ENCODE peak calls at places on chromosomes 5 and 9, in seven cellular contexts. One of them, this sample, is unnamed.

GRCh38 chr5:74586831-74587230 is 53.7 kb downstream of the ENC1 start:
- DNase-seq in GM23248: no peak
- DNase-seq in heart right ventricle: no peak
- DNase-seq in heart left ventricle: no peak
- DNase-seq in small intestine: no peak
- DNase-seq in A549: no peak
- DNase-seq in cardiac muscle cell: no peak
- DNase-seq in this sample: no peak

GRCh38 chr9:4630836-4631235 is 31.3 kb upstream of the PLPP6 start:
- DNase-seq in A549: no peak
- DNase-seq in small intestine: no peak
- DNase-seq in GM23248: peak; percentile 13
- DNase-seq in heart left ventricle: no peak
- DNase-seq in heart right ventricle: no peak
- DNase-seq in cardiac muscle cell: no peak
- DNase-seq in this sample: no peak

GRCh38 chr5:139180850-139181785 is 17.1 kb downstream of the SIL1 start:
- DNase-seq in small intestine: no peak
- DNase-seq in heart left ventricle: no peak
- DNase-seq in cardiac muscle cell: no peak
- DNase-seq in GM23248: peak; percentile 64
- DNase-seq in heart right ventricle: no peak
- DNase-seq in A549: no peak
- DNase-seq in this sample: no peak

GRCh38 chr5:34535944-34536628 is 120.0 kb upstream of the RAI14 start:
- DNase-seq in A549: no peak
- DNase-seq in cardiac muscle cell: no peak
- DNase-seq in heart left ventricle: no peak
- DNase-seq in GM23248: peak; percentile 36
- DNase-seq in heart right ventricle: no peak
- DNase-seq in small intestine: no peak
- DNase-seq in this sample: no peak

GRCh38 chr5:152124413-152125082 is 199.9 kb upstream of the GLRA1 start:
- DNase-seq in cardiac muscle cell: no peak
- DNase-seq in small intestine: no peak
- DNase-seq in heart left ventricle: no peak
- DNase-seq in GM23248: no peak
- DNase-seq in heart right ventricle: no peak
- DNase-seq in A549: no peak
- DNase-seq in this sample: no peak

GRCh38 chr5:16467363-16468219 is 2.0 kb upstream of the ZNF622 start:
- DNase-seq in GM23248: peak; percentile 89
- DNase-seq in A549: no peak
- DNase-seq in cardiac muscle cell: peak; percentile 58
- DNase-seq in small intestine: peak; percentile 20
- DNase-seq in heart left ventricle: no peak
- DNase-seq in heart right ventricle: no peak
- DNase-seq in this sample: no peak

GRCh38 chr5:79135790-79136553 is 24.4 kb downstream of the BHMT start:
- DNase-seq in heart right ventricle: no peak
- DNase-seq in heart left ventricle: no peak
- DNase-seq in A549: no peak
- DNase-seq in cardiac muscle cell: no peak
- DNase-seq in GM23248: no peak
- DNase-seq in small intestine: no peak
- DNase-seq in this sample: no peak

GRCh38 chr9:92887880-92888338 is 10.1 kb upstream of the ZNF484 start:
- DNase-seq in heart left ventricle: no peak
- DNase-seq in A549: no peak
- DNase-seq in cardiac muscle cell: peak; percentile 2
- DNase-seq in heart right ventricle: no peak
- DNase-seq in GM23248: no peak
- DNase-seq in small intestine: no peak
- DNase-seq in this sample: peak; percentile 61

GRCh38 chr5:73066466-73066865 is 53.9 kb upstream of the TMEM171 start:
- DNase-seq in small intestine: no peak
- DNase-seq in heart right ventricle: no peak
- DNase-seq in cardiac muscle cell: no peak
- DNase-seq in heart left ventricle: no peak
- DNase-seq in A549: no peak
- DNase-seq in GM23248: peak; percentile 79
- DNase-seq in this sample: no peak

DNA sequence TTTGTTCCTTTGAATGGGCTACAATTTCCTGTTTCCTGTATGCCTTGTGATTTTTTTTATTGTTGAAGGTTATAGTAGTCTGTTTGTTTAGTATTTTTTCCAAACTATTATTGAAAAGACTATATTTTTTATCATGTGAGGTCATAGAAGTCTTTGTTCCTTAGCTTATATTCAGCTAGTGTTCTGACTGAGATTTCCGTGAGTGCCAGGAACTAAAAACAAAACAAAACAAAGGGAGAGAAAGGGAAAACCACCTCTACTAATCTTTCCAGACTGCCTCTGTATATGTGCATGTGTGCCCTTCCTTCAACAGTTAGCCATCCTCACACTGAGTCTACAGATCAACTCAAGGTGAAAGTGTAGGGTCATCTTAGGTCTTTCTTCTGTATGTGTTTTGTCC is 79.0 kb downstream of the OSTF1 start:
- DNase-seq in small intestine: no peak
- DNase-seq in A549: no peak
- DNase-seq in GM23248: no peak
- DNase-seq in heart right ventricle: no peak
- DNase-seq in heart left ventricle: no peak
- DNase-seq in cardiac muscle cell: no peak
- DNase-seq in this sample: no peak
- H3K4me1 ChIP-seq in small intestine: no peaks in the 10 kb centered on the region
- H3K4me1 ChIP-seq in A549: no peaks in the 10 kb centered on the region
- H3K4me1 ChIP-seq in GM23248: peaks cover 12% of the 10 kb centered on the region
- H3K4me1 ChIP-seq in heart right ventricle: peaks cover 3% of the 10 kb centered on the region
- H3K4me1 ChIP-seq in heart left ventricle: no peaks in the 10 kb centered on the region
- H3K4me1 ChIP-seq in cardiac muscle cell: no peaks in the 10 kb centered on the region
- H3K4me1 ChIP-seq in this sample: no peaks in the 10 kb centered on the region

DNA sequence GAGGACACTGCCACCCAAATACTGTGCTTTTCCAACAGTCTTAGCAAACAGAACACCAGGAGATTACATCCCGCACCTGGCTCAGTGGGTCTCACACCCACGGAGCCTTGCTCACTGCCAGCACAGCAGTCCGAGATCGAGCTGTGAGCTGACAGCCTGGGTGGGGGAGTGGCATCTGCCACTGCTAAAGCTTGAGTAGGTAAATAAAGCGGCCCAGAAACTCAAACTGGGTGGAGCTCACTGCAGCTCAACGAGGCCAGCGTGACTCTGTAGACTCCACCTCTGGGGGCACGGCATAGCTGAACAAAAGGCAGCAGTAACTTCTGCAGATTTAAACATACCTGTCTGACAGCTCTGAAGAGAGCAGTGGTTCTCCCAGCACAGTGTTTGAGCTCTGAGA is 28.8 kb downstream of the EPB41L4A start:
- DNase-seq in GM23248: no peak
- DNase-seq in heart right ventricle: no peak
- DNase-seq in small intestine: peak; percentile 8
- DNase-seq in A549: no peak
- DNase-seq in cardiac muscle cell: peak; percentile 6
- DNase-seq in heart left ventricle: no peak
- DNase-seq in this sample: no peak
- H3K4me3 ChIP-seq in GM23248: no peak overlapping the region
- H3K4me3 ChIP-seq in heart right ventricle: no peak overlapping the region
- H3K4me3 ChIP-seq in small intestine: no peak overlapping the region
- H3K4me3 ChIP-seq in A549: no peak overlapping the region
- H3K4me3 ChIP-seq in cardiac muscle cell: no peak overlapping the region
- H3K4me3 ChIP-seq in heart left ventricle: no peak overlapping the region
- H3K4me3 ChIP-seq in this sample: no peak overlapping the region

GRCh38 chr5:126830061-126830460 is 53.1 kb downstream of the LMNB1 start:
- DNase-seq in heart right ventricle: no peak
- DNase-seq in cardiac muscle cell: no peak
- DNase-seq in A549: no peak
- DNase-seq in heart left ventricle: no peak
- DNase-seq in GM23248: no peak
- DNase-seq in small intestine: no peak
- DNase-seq in this sample: no peak

GRCh38 chr5:126831175-126831574 is 54.2 kb downstream of the LMNB1 start:
- DNase-seq in GM23248: no peak
- DNase-seq in small intestine: no peak
- DNase-seq in heart right ventricle: no peak
- DNase-seq in heart left ventricle: no peak
- DNase-seq in cardiac muscle cell: no peak
- DNase-seq in A549: no peak
- DNase-seq in this sample: no peak

GRCh38 chr5:126826619-126827215 is 49.8 kb downstream of the LMNB1 start:
- DNase-seq in small intestine: no peak
- DNase-seq in cardiac muscle cell: no peak
- DNase-seq in heart left ventricle: no peak
- DNase-seq in A549: no peak
- DNase-seq in heart right ventricle: no peak
- DNase-seq in GM23248: no peak
- DNase-seq in this sample: no peak

GRCh38 chr5:126829098-126829497 is 52.2 kb downstream of the LMNB1 start:
- DNase-seq in GM23248: no peak
- DNase-seq in small intestine: no peak
- DNase-seq in A549: no peak
- DNase-seq in heart right ventricle: no peak
- DNase-seq in cardiac muscle cell: no peak
- DNase-seq in heart left ventricle: no peak
- DNase-seq in this sample: no peak
- H3K4me1 ChIP-seq in GM23248: no peaks in the 10 kb centered on the region
- H3K4me1 ChIP-seq in small intestine: no peaks in the 10 kb centered on the region
- H3K4me1 ChIP-seq in A549: no peaks in the 10 kb centered on the region
- H3K4me1 ChIP-seq in heart right ventricle: no peaks in the 10 kb centered on the region
- H3K4me1 ChIP-seq in cardiac muscle cell: no peaks in the 10 kb centered on the region
- H3K4me1 ChIP-seq in heart left ventricle: no peaks in the 10 kb centered on the region
- H3K4me1 ChIP-seq in this sample: no peaks in the 10 kb centered on the region

GRCh38 chr9:70451765-70452164 is 37.3 kb upstream of the KLF9 start:
- DNase-seq in A549: no peak
- DNase-seq in small intestine: no peak
- DNase-seq in heart left ventricle: no peak
- DNase-seq in GM23248: no peak
- DNase-seq in heart right ventricle: no peak
- DNase-seq in cardiac muscle cell: no peak
- DNase-seq in this sample: no peak

GRCh38 chr9:70448904-70449303 is 34.4 kb upstream of the KLF9 start:
- DNase-seq in GM23248: no peak
- DNase-seq in heart left ventricle: no peak
- DNase-seq in small intestine: peak; percentile 63
- DNase-seq in A549: no peak
- DNase-seq in heart right ventricle: no peak
- DNase-seq in cardiac muscle cell: no peak
- DNase-seq in this sample: no peak

GRCh38 chr9:70449461-70449860 is 35.0 kb upstream of the KLF9 start:
- DNase-seq in heart right ventricle: no peak
- DNase-seq in cardiac muscle cell: no peak
- DNase-seq in small intestine: no peak
- DNase-seq in GM23248: no peak
- DNase-seq in A549: no peak
- DNase-seq in heart left ventricle: no peak
- DNase-seq in this sample: no peak

GRCh38 chr9:70452365-70452764 is 37.9 kb upstream of the KLF9 start:
- DNase-seq in GM23248: no peak
- DNase-seq in small intestine: no peak
- DNase-seq in cardiac muscle cell: no peak
- DNase-seq in A549: no peak
- DNase-seq in heart left ventricle: no peak
- DNase-seq in heart right ventricle: no peak
- DNase-seq in this sample: no peak

GRCh38 chr9:70450735-70451134 is 36.3 kb upstream of the KLF9 start:
- DNase-seq in small intestine: no peak
- DNase-seq in A549: no peak
- DNase-seq in heart right ventricle: no peak
- DNase-seq in heart left ventricle: no peak
- DNase-seq in cardiac muscle cell: no peak
- DNase-seq in GM23248: no peak
- DNase-seq in this sample: no peak
- H3K4me3 ChIP-seq in small intestine: no peak overlapping the region
- H3K4me3 ChIP-seq in A549: no peak overlapping the region
- H3K4me3 ChIP-seq in heart right ventricle: no peak overlapping the region
- H3K4me3 ChIP-seq in heart left ventricle: no peak overlapping the region
- H3K4me3 ChIP-seq in cardiac muscle cell: no peak overlapping the region
- H3K4me3 ChIP-seq in GM23248: no peak overlapping the region
- H3K4me3 ChIP-seq in this sample: no peak overlapping the region

GRCh38 chr5:95866431-95867063 is 44.0 kb upstream of the GLRX start:
- DNase-seq in GM23248: peak; percentile 72
- DNase-seq in cardiac muscle cell: no peak
- DNase-seq in small intestine: no peak
- DNase-seq in heart right ventricle: no peak
- DNase-seq in heart left ventricle: no peak
- DNase-seq in A549: no peak
- DNase-seq in this sample: no peak
- H3K4me1 ChIP-seq in GM23248: peaks cover 62% of the 10 kb centered on the region
- H3K4me1 ChIP-seq in cardiac muscle cell: peaks cover 43% of the 10 kb centered on the region
- H3K4me1 ChIP-seq in small intestine: peaks cover 5% of the 10 kb centered on the region
- H3K4me1 ChIP-seq in heart right ventricle: peaks cover 33% of the 10 kb centered on the region
- H3K4me1 ChIP-seq in heart left ventricle: peaks cover 5% of the 10 kb centered on the region
- H3K4me1 ChIP-seq in A549: peaks cover 40% of the 10 kb centered on the region
- H3K4me1 ChIP-seq in this sample: peaks cover 19% of the 10 kb centered on the region

GRCh38 chr9:136724772-136725171 is 12.4 kb downstream of the DIPK1B start:
- DNase-seq in small intestine: no peak
- DNase-seq in A549: no peak
- DNase-seq in heart left ventricle: no peak
- DNase-seq in cardiac muscle cell: no peak
- DNase-seq in heart right ventricle: no peak
- DNase-seq in GM23248: no peak
- DNase-seq in this sample: no peak

GRCh38 chr9:136723989-136724388 is 11.6 kb downstream of the DIPK1B start:
- DNase-seq in cardiac muscle cell: no peak
- DNase-seq in small intestine: no peak
- DNase-seq in GM23248: no peak
- DNase-seq in heart left ventricle: no peak
- DNase-seq in A549: no peak
- DNase-seq in heart right ventricle: no peak
- DNase-seq in this sample: no peak

GRCh38 chr9:136726118-136726517 is 13.7 kb downstream of the DIPK1B start:
- DNase-seq in cardiac muscle cell: no peak
- DNase-seq in GM23248: no peak
- DNase-seq in heart left ventricle: no peak
- DNase-seq in small intestine: no peak
- DNase-seq in A549: no peak
- DNase-seq in heart right ventricle: no peak
- DNase-seq in this sample: no peak

GRCh38 chr9:136726631-136727191 is 14.3 kb downstream of the DIPK1B start:
- DNase-seq in heart left ventricle: no peak
- DNase-seq in A549: peak; percentile 58
- DNase-seq in GM23248: peak; percentile 59
- DNase-seq in heart right ventricle: no peak
- DNase-seq in small intestine: peak; percentile 73
- DNase-seq in cardiac muscle cell: no peak
- DNase-seq in this sample: no peak

DNA sequence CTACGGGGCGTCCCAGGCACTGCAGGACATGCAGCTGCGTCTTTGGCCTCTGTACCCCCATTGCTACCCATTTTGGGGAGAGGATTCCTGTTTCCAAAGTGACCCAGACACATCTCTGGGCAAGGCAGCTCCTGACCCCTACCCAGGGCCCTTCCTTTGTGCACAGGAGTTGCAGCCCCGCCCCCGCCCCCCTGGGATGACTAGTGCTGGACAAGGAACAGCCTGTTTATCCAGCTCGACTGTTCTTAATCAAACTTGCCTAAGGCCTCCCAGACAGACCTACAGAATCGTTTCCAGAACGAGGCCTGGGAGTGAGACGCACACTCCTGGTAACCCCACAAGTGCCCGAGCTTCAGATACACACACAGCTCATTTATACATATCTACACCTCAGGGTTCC is 13.2 kb downstream of the DIPK1B start:
- DNase-seq in cardiac muscle cell: no peak
- DNase-seq in heart right ventricle: no peak
- DNase-seq in small intestine: peak; percentile 49
- DNase-seq in GM23248: peak; percentile 78
- DNase-seq in A549: no peak
- DNase-seq in heart left ventricle: no peak
- DNase-seq in this sample: no peak
- H3K4me3 ChIP-seq in cardiac muscle cell: no peak overlapping the region
- H3K4me3 ChIP-seq in heart right ventricle: peak overlapping the region; percentile 63
- H3K4me3 ChIP-seq in small intestine: no peak overlapping the region
- H3K4me3 ChIP-seq in GM23248: peak overlapping the region; percentile 84
- H3K4me3 ChIP-seq in A549: peak overlapping the region; percentile 91
- H3K4me3 ChIP-seq in heart left ventricle: peak overlapping the region; percentile 96
- H3K4me3 ChIP-seq in this sample: no peak overlapping the region